ENCODE peak calls at places on chromosomes 3 and 15, in seven cellular contexts. T is NCI-H1417, Z is NCI-H2171 treated with DMSO at 0.1 percent for 48 hours, A is NT2/D1, S is kidney tubule cell, Y is putamen, R is H54. G is an unnamed sample.

GRCh38 chr3:37999836-38000235 is 9.2 kb downstream of the VILL start:
- DNase-seq in T (no peak), S (no peak), Y (no peak), Z (no peak), A (no peak), R (no peak), G (no peak)

GRCh38 chr15:59279023-59279422 is 72.4 kb downstream of the LDHAL6B start:
- DNase-seq in S (no peak), T (no peak), A (no peak), Z (no peak), Y (no peak), R (no peak), G (no peak)

GRCh38 chr15:65659502-65660052 is 37.8 kb downstream of the SLC24A1 start:
- DNase-seq in Y (no peak), A (no peak), S (no peak), T (no peak), R (no peak), Z (no peak), G (no peak)

GRCh38 chr15:39127151-39127815 is 453.6 kb upstream of the THBS1 start:
- DNase-seq in A (no peak), Y (no peak), Z (no peak), R (no peak), S (peak), T (no peak), G (no peak)

GRCh38 chr3:13388816-13389215 is 31.3 kb downstream of the NUP210 start:
- DNase-seq in A (no peak), S (no peak), T (no peak), R (no peak), Y (no peak), Z (no peak), G (no peak)

GRCh38 chr3:65178703-65179102 is 490.9 kb upstream of the ADAMTS9 start:
- DNase-seq in Z (no peak), A (no peak), Y (no peak), R (no peak), T (peak), S (peak), G (no peak)

GRCh38 chr3:53651927-53652326 is 157.5 kb downstream of the CACNA1D start:
- DNase-seq in R (no peak), T (no peak), S (no peak), A (no peak), Z (no peak), Y (no peak), G (no peak)

GRCh38 chr3:11154036-11154952 is at the start of gene HRH1:
- DNase-seq in S (peak), R (no peak), T (no peak), Y (no peak), Z (no peak), A (no peak), G (peak)

GRCh38 chr3:8443829-8444791 is 57.5 kb upstream of the LMCD1 start:
- DNase-seq in Z (no peak), A (peak), Y (peak), T (peak), S (peak), R (peak), G (peak)

GRCh38 chr3:134476977-134477376 is 8.8 kb downstream of the ANAPC13 start:
- DNase-seq in Y (no peak), R (no peak), S (no peak), T (no peak), A (no peak), Z (no peak), G (no peak)

GRCh38 chr3:13552855-13553652 is 4.1 kb downstream of the FBLN2 start:
- DNase-seq in R (no peak), A (no peak), S (no peak), Y (no peak), Z (no peak), T (no peak), G (no peak)

GRCh38 chr3:173685471-173685870 is 287.9 kb downstream of the NLGN1 start:
- DNase-seq in Z (no peak), R (no peak), A (no peak), T (no peak), S (peak), Y (no peak), G (no peak)

GRCh38 chr3:53161820-53162671 is 1.0 kb downstream of the PRKCD start:
- DNase-seq in T (no peak), A (no peak), R (no peak), S (peak), Z (peak), Y (no peak), G (no peak)

GRCh38 chr15:59896652-59897051 is 107.5 kb upstream of the FOXB1 start:
- DNase-seq in R (no peak), T (no peak), S (no peak), Y (no peak), A (no peak), Z (no peak), G (no peak)

GRCh38 chr3:56812749-56813655 is 11.3 kb upstream of the ARHGEF3 start:
- DNase-seq in R (no peak), S (no peak), Z (peak), T (no peak), Y (peak), A (no peak), G (no peak)

GRCh38 chr3:186110975-186111974 is 2.4 kb upstream of the ETV5 start:
- DNase-seq in T (no peak), R (no peak), Z (no peak), A (no peak), S (no peak), Y (no peak), G (no peak)

GRCh38 chr3:130516645-130517512 is at the start of gene COL6A6:
- DNase-seq in S (no peak), T (no peak), Z (no peak), R (no peak), A (no peak), Y (no peak), G (no peak)

GRCh38 chr3:134249935-134250716 is 533 bp downstream of the RYK start:
- DNase-seq in A (no peak), S (peak), Y (peak), Z (peak), T (peak), R (peak), G (peak)

GRCh38 chr3:16550305-16550675 is 36.8 kb upstream of the RFTN1 start:
- DNase-seq in R (no peak), Z (no peak), A (no peak), Y (no peak), S (no peak), T (no peak), G (no peak)

GRCh38 chr3:154214320-154214719 is 93.1 kb downstream of the ARHGEF26 start:
- DNase-seq in S (no peak), T (no peak), R (peak), Y (no peak), Z (no peak), A (no peak), G (no peak)

GRCh38 chr15:31471731-31472430 is 145.2 kb downstream of the KLF13 start:
- DNase-seq in A (no peak), T (no peak), Z (peak), S (peak), R (peak), Y (no peak), G (no peak)

GRCh38 chr3:105354429-105354828 is 12.3 kb upstream of the ALCAM start:
- DNase-seq in A (no peak), R (no peak), T (no peak), Y (no peak), S (peak), Z (no peak), G (no peak)

GRCh38 chr3:66993082-66993481 is 5.0 kb upstream of the KBTBD8 start:
- DNase-seq in Z (peak), S (no peak), A (no peak), R (no peak), Y (no peak), T (no peak), G (no peak)

GRCh38 chr3:193767353-193768068 is 174.5 kb downstream of the OPA1 start:
- DNase-seq in S (no peak), A (no peak), T (no peak), Y (no peak), R (no peak), Z (no peak), G (no peak)

GRCh38 chr3:2420919-2421318 is 322.3 kb downstream of the CNTN4 start:
- DNase-seq in T (no peak), A (peak), Y (no peak), R (no peak), S (peak), Z (no peak), G (no peak)

GRCh38 chr3:11331101-11331500 is 58.9 kb downstream of the ATG7 start:
- DNase-seq in Z (no peak), R (no peak), T (no peak), Y (no peak), A (no peak), S (no peak), G (no peak)

GRCh38 chr3:45950131-45950530 is 6.9 kb downstream of the CXCR6 start:
- DNase-seq in Z (no peak), Y (no peak), A (no peak), R (no peak), T (no peak), S (no peak), G (no peak)

GRCh38 chr3:161548301-161548700 is 51.7 kb downstream of the OTOL1 start:
- DNase-seq in T (no peak), R (no peak), A (no peak), Z (no peak), Y (no peak), S (no peak), G (no peak)

GRCh38 chr3:33437556-33438283 is 2.5 kb downstream of the UBP1 start:
- DNase-seq in T (no peak), A (no peak), R (no peak), Y (no peak), S (peak), Z (no peak), G (no peak)

GRCh38 chr3:46913644-46914043 is 36.1 kb downstream of the PTH1R start:
- DNase-seq in R (no peak), T (peak), Z (peak), A (no peak), S (peak), Y (no peak), G (no peak)

GRCh38 chr3:191331443-191331842 is 1.1 kb upstream of the UTS2B start:
- DNase-seq in A (no peak), Y (no peak), R (no peak), Z (no peak), S (peak), T (no peak), G (no peak)

GRCh38 chr3:184568918-184569829 is 7.6 kb downstream of the EPHB3 start:
- DNase-seq in A (no peak), R (peak), Z (peak), Y (peak), S (peak), T (no peak), G (peak)

GRCh38 chr3:129130291-129130813 is 8.7 kb upstream of the RAB43 start:
- DNase-seq in R (no peak), A (no peak), T (no peak), Y (no peak), S (no peak), Z (no peak), G (no peak)

GRCh38 chr3:15815696-15816095 is 17.9 kb upstream of the ANKRD28 start:
- DNase-seq in Y (no peak), A (no peak), R (no peak), Z (peak), S (peak), T (no peak), G (no peak)

GRCh38 chr3:13088020-13089006 is 15.1 kb upstream of the IQSEC1 start:
- DNase-seq in Z (peak), A (no peak), T (no peak), Y (no peak), S (no peak), R (no peak), G (no peak)

GRCh38 chr3:192916455-192917257 is 1.0 kb downstream of the MB21D2 start:
- DNase-seq in Y (peak), Z (peak), A (peak), S (peak), T (peak), R (peak), G (peak)

GRCh38 chr15:42584031-42584765 is 8.8 kb downstream of the STARD9 start:
- DNase-seq in R (no peak), Z (no peak), S (peak), A (no peak), T (no peak), Y (peak), G (no peak)

GRCh38 chr3:49006591-49007067 is 562 bp upstream of the WDR6 start:
- DNase-seq in Z (no peak), S (peak), R (no peak), T (no peak), A (no peak), Y (no peak), G (peak)

GRCh38 chr15:72786946-72787345 is 3.4 kb upstream of the ADPGK start:
- DNase-seq in A (no peak), S (no peak), Z (no peak), Y (no peak), T (no peak), R (no peak), G (peak)

GRCh38 chr3:193773266-193774183 is 180.5 kb downstream of the OPA1 start:
- DNase-seq in R (no peak), Z (no peak), T (no peak), S (peak), Y (no peak), A (no peak), G (no peak)